ENCODE peak calls at places on chromosomes 1 and 21, in eight cellular contexts. V is endodermal cell; O is activated CD8-positive, alpha-beta memory T cell treated with anti-CD3 and anti-CD28 coated beads for 24 hours; J is H4; H is endothelial cell; Y is T-helper 1 cell; C is cardiac fibroblast; S is stimulated activated CD8-positive, alpha-beta memory T cell treated with anti-CD3 and anti-CD28 coated beads, Interleukin-2, amount 100 ng/mL, for 48 hours. D is an unnamed sample.

GRCh38 chr21:16420086-16420724 is 690.4 kb downstream of the USP25 start:
- DNase-seq in V (no peak), O (no peak), J (peak), H (peak), Y (no peak), C (peak), S (no peak), D (no peak)

GRCh38 chr1:182198006-182198605 is 136.6 kb upstream of the ZNF648 start:
- DNase-seq in V (no peak), O (no peak), J (no peak), H (no peak), Y (no peak), C (no peak), S (no peak), D (no peak)

GRCh38 chr1:150532860-150533259 is 16.3 kb upstream of the ADAMTSL4 start:
- DNase-seq in V (no peak), O (no peak), J (no peak), H (no peak), Y (no peak), C (no peak), S (no peak), D (no peak)

GRCh38 chr1:82562448-82562847 is 761.7 kb downstream of the ADGRL2 start:
- DNase-seq in V (no peak), O (no peak), J (no peak), H (no peak), Y (no peak), C (no peak), S (no peak), D (no peak)

GRCh38 chr1:230498704-230499103 is 72.6 kb upstream of the PGBD5 start:
- DNase-seq in V (no peak), O (no peak), J (no peak), H (no peak), Y (no peak), C (no peak), S (no peak), D (no peak)

GRCh38 chr1:53577141-53578100 is 118.2 kb downstream of the DMRTB1 start:
- DNase-seq in V (peak), O (no peak), J (no peak), H (no peak), Y (no peak), C (no peak), S (no peak), D (no peak)

GRCh38 chr1:33971913-33972312 is 108.0 kb downstream of the HMGB4 start:
- DNase-seq in V (no peak), O (no peak), J (no peak), H (no peak), Y (no peak), C (no peak), S (no peak), D (no peak)

GRCh38 chr1:22414244-22414751 is 37.4 kb upstream of the ZBTB40 start:
- DNase-seq in V (no peak), O (no peak), J (peak), H (no peak), Y (no peak), C (peak), S (no peak), D (no peak)

GRCh38 chr1:151721788-151722510 is 627 bp downstream of the RIIAD1 start:
- DNase-seq in V (no peak), O (no peak), J (no peak), H (no peak), Y (no peak), C (no peak), S (no peak), D (no peak)

GRCh38 chr1:178283409-178283808 is 189.5 kb downstream of the RASAL2 start:
- DNase-seq in V (peak), O (no peak), J (peak), H (peak), Y (no peak), C (peak), S (no peak), D (no peak)

GRCh38 chr1:226600254-226600653 is 51.7 kb downstream of the STUM start:
- DNase-seq in V (no peak), O (no peak), J (no peak), H (no peak), Y (no peak), C (no peak), S (no peak), D (no peak)

GRCh38 chr1:204746838-204747442 is 61.4 kb upstream of the LRRN2 start:
- DNase-seq in V (peak), O (peak), J (peak), H (peak), Y (peak), C (peak), S (peak), D (no peak)